ENCODE peak calls at places on chromosomes 6 and 20, in nine cellular contexts. J, N, O, Y, B, S, R, X and G are unnamed samples.

GRCh38 chr6:142301421-142302391 is at the start of gene ADGRG6:
- DNase-seq in J (peak; percentile 40), N (no peak), O (no peak), Y (no peak), B (no peak), S (no peak), R (peak; percentile 64), X (peak; percentile 69), G (peak; percentile 28)

GRCh38 chr20:19254086-19254821 is 41.8 kb downstream of the SLC24A3 start:
- DNase-seq in J (no peak), N (no peak), O (peak; percentile 57), Y (no peak), B (no peak), S (no peak), R (peak; percentile 34), X (no peak), G (no peak)

GRCh38 chr6:75505426-75505825 is 11.8 kb upstream of the FILIP1 start:
- DNase-seq in J (no peak), N (no peak), O (no peak), Y (no peak), B (no peak), S (no peak), R (no peak), X (no peak), G (no peak)

GRCh38 chr6:28945360-28945759 is 21.6 kb upstream of the TRIM27 start:
- DNase-seq in J (no peak), N (no peak), O (no peak), Y (no peak), B (no peak), S (no peak), R (no peak), X (no peak), G (no peak)

GRCh38 chr6:32868257-32868788 is 14.3 kb downstream of the PSMB9 start:
- DNase-seq in J (peak; percentile 84), N (peak; percentile 93), O (no peak), Y (peak; percentile 71), B (peak; percentile 77), S (peak; percentile 61), R (peak; percentile 83), X (peak; percentile 88), G (peak; percentile 67)

GRCh38 chr6:30260036-30260504 is 46.9 kb upstream of the TRIM26 start:
- DNase-seq in J (no peak), N (no peak), O (no peak), Y (no peak), B (no peak), S (no peak), R (no peak), X (no peak), G (peak; percentile 12)

GRCh38 chr6:80959034-80959433 is 793.4 kb downstream of the TENT5A start:
- DNase-seq in J (no peak), N (no peak), O (no peak), Y (peak; percentile 4), B (no peak), S (no peak), R (no peak), X (no peak), G (no peak)

GRCh38 chr6:4085329-4085695 is 6.4 kb upstream of the FAM217A start:
- DNase-seq in J (no peak), N (no peak), O (no peak), Y (no peak), B (no peak), S (no peak), R (no peak), X (no peak), G (no peak)

GRCh38 chr6:106964099-106964498 is 10.4 kb downstream of the CD24 start:
- DNase-seq in J (no peak), N (no peak), O (no peak), Y (no peak), B (no peak), S (no peak), R (no peak), X (no peak), G (no peak)

GRCh38 chr6:121780325-121781313 is 345.2 kb downstream of the GJA1 start:
- DNase-seq in J (peak; percentile 45), N (no peak), O (no peak), Y (peak; percentile 87), B (peak; percentile 6), S (peak; percentile 89), R (peak; percentile 63), X (no peak), G (no peak)

GRCh38 chr6:99905209-99906106 is 88.6 kb downstream of the MCHR2 start:
- DNase-seq in J (peak; percentile 29), N (peak; percentile 74), O (no peak), Y (peak; percentile 59), B (peak; percentile 15), S (no peak), R (no peak), X (peak; percentile 83), G (peak; percentile 21)

GRCh38 chr6:166112580-166112979 is 55.1 kb downstream of the TBXT start:
- DNase-seq in J (peak; percentile 36), N (no peak), O (no peak), Y (no peak), B (no peak), S (no peak), R (no peak), X (peak; percentile 78), G (no peak)

GRCh38 chr20:61873651-61874420 is 191.8 kb downstream of the TAF4 start:
- DNase-seq in J (no peak), N (no peak), O (no peak), Y (no peak), B (no peak), S (no peak), R (no peak), X (no peak), G (no peak)

GRCh38 chr6:119587537-119587936 is 238.0 kb upstream of the MAN1A1 start:
- DNase-seq in J (no peak), N (no peak), O (no peak), Y (no peak), B (no peak), S (peak; percentile 22), R (no peak), X (no peak), G (no peak)

GRCh38 chr20:46349742-46350056 is 41.4 kb upstream of the CDH22 start:
- DNase-seq in J (no peak), N (peak; percentile 61), O (no peak), Y (no peak), B (no peak), S (no peak), R (no peak), X (no peak), G (peak; percentile 53)

GRCh38 chr20:50313223-50313820 is 122.7 kb downstream of the CEBPB start:
- DNase-seq in J (no peak), N (peak; percentile 33), O (no peak), Y (peak; percentile 31), B (no peak), S (peak; percentile 39), R (no peak), X (no peak), G (no peak)

GRCh38 chr6:53694800-53695394 is 29.3 kb upstream of the KLHL31 start:
- DNase-seq in J (no peak), N (no peak), O (no peak), Y (no peak), B (no peak), S (no peak), R (no peak), X (no peak), G (no peak)

GRCh38 chr6:110101885-110102284 is 77.6 kb downstream of the WASF1 start:
- DNase-seq in J (no peak), N (peak; percentile 37), O (no peak), Y (no peak), B (no peak), S (no peak), R (no peak), X (no peak), G (peak; percentile 74)